ENCODE peak calls at places on chromosomes 11 and 22, in five cellular contexts. L is hepatocyte, M is SK-N-SH, S is fibroblast of lung, R is H1. F is an unnamed sample. For H3K79me2, the result is how much of the 10 kb centered on the place peaks cover.

GRCh38 chr11:19820100-19820499 is 107.5 kb downstream of the NAV2 start:
- DNase-seq in L (no peak), M (no peak), S (peak), R (no peak), F (peak)

GRCh38 chr11:92314499-92314898 is 89.9 kb downstream of the FAT3 start:
- DNase-seq in L (no peak), M (no peak), S (no peak), R (no peak), F (no peak)

GRCh38 chr22:45942344-45942743 is 34.6 kb downstream of the WNT7B start:
- DNase-seq in L (no peak), M (no peak), S (no peak), R (no peak), F (no peak)

GRCh38 chr22:19723990-19724827 is 870 bp downstream of the GP1BB start:
- DNase-seq in L (peak), M (no peak), S (peak), R (peak), F (peak)

GRCh38 chr22:31119026-31119717 is 3.6 kb upstream of the INPP5J start:
- DNase-seq in L (no peak), M (no peak), S (no peak), R (no peak), F (peak)

GRCh38 chr11:77959434-77959833 is 35.0 kb downstream of the INTS4 start:
- DNase-seq in L (no peak), M (no peak), S (peak), R (no peak), F (peak)

GRCh38 chr11:110891411-110891810 is 179.2 kb upstream of the ARHGAP20 start:
- DNase-seq in L (no peak), M (no peak), S (peak), R (no peak), F (peak)

GRCh38 chr22:19292262-19293230 is 1.0 kb upstream of the CLTCL1 start:
- DNase-seq in L (no peak), M (no peak), S (no peak), R (no peak), F (no peak)

GRCh38 chr22:41687901-41688364 is 734 bp downstream of the SNU13 start:
- DNase-seq in L (peak), M (peak), S (peak), R (no peak), F (peak)

GRCh38 chr11:9700105-9700801 is 36.4 kb downstream of the SWAP70 start:
- DNase-seq in L (no peak), M (no peak), S (no peak), R (no peak), F (no peak)

GRCh38 chr22:38921126-38921525 is 36.3 kb upstream of the APOBEC3A start:
- DNase-seq in L (peak), M (no peak), S (no peak), R (no peak), F (no peak)

GRCh38 chr11:80165763-80166162 is 724.9 kb upstream of the TENM4 start:
- DNase-seq in L (no peak), M (no peak), S (peak), R (no peak), F (no peak)

GRCh38 chr22:30733081-30733680 is 38.5 kb downstream of the OSBP2 start:
- DNase-seq in L (no peak), M (no peak), S (peak), R (no peak), F (peak)

GRCh38 chr11:130999992-131000770 is 83.9 kb upstream of the SNX19 start:
- DNase-seq in L (peak), M (no peak), S (peak), R (no peak), F (peak)

GRCh38 chr11:12581923-12582322 is 92.3 kb upstream of the TEAD1 start:
- DNase-seq in L (peak), M (no peak), S (peak), R (no peak), F (peak)

GRCh38 chr22:21947040-21948014 is 5.3 kb downstream of the PPM1F start:
- DNase-seq in L (peak), M (peak), S (peak), R (peak), F (peak)

GRCh38 chr11:78801161-78801884 is 226.7 kb upstream of the NARS2 start:
- DNase-seq in L (peak), M (no peak), S (peak), R (no peak), F (peak)

GRCh38 chr11:43145653-43146052 is 166.1 kb upstream of the API5 start:
- DNase-seq in L (no peak), M (no peak), S (no peak), R (no peak), F (no peak)

GRCh38 chr11:117600261-117600783 is 196.7 kb downstream of the DSCAML1 start:
- DNase-seq in L (no peak), M (no peak), S (no peak), R (no peak), F (no peak)

GRCh38 chr22:22576244-22576988 is 17.4 kb upstream of the PRAME start:
- DNase-seq in L (peak), M (peak), S (peak), R (peak), F (no peak)

GRCh38 chr11:134659882-134660281 is 247.8 kb upstream of the B3GAT1 start:
- DNase-seq in L (no peak), M (no peak), S (no peak), R (peak), F (no peak)

GRCh38 chr11:124481365-124482323 is 36.1 kb upstream of the OR8B8 start:
- DNase-seq in L (peak), M (peak), S (peak), R (peak), F (peak)

GRCh38 chr22:34966980-34967379 is 99.0 kb upstream of the ISX start:
- DNase-seq in L (peak), M (no peak), S (peak), R (no peak), F (no peak)

GRCh38 chr11:128476031-128476430 is 111.3 kb downstream of the ETS1 start:
- DNase-seq in L (no peak), M (no peak), S (no peak), R (no peak), F (no peak)

GRCh38 chr11:111378773-111379499 is at the start of gene POU2AF1:
- DNase-seq in L (no peak), M (no peak), S (peak), R (no peak), F (peak)

GRCh38 chr11:61120865-61121831 is 18.9 kb downstream of the CD5 start:
- DNase-seq in L (peak), M (peak), S (peak), R (no peak), F (peak)

GRCh38 chr11:110362916-110363574 is 66.6 kb upstream of the RDX start:
- DNase-seq in L (peak), M (no peak), S (no peak), R (no peak), F (no peak)

GRCh38 chr11:79047356-79047755 is 393.5 kb downstream of the TENM4 start:
- DNase-seq in L (no peak), M (no peak), S (no peak), R (no peak), F (no peak)

GRCh38 chr11:68488623-68489022 is 28.1 kb downstream of the PPP6R3 start:
- DNase-seq in L (no peak), M (no peak), S (no peak), R (no peak), F (no peak)
- H3K79me2 ChIP-seq in L (half or more), M (half or more), S (half or more), R (half or more), F (half or more)

DNA sequence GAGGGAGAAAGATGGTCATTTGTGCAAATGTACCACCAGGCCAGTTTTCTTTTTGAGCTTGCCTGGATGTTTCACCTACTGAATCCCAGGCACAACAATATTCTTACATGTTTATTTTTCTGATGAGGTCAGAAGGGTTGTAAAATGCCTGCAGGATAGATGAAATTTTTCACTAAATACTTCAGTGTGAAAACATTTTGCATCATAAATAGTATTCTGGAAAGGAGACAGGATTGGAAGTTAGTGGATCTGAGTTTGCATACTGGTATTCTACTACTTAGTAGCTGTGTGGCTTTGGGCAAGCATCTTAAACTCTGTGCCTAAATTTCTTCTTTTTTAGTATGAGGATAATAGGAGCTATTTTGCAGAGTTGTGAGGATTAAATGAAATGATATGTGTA is 24.8 kb downstream of the RNF169 start:
- DNase-seq in L (peak), M (no peak), S (peak), R (no peak), F (no peak)
- H3K79me2 ChIP-seq in L (half or more), M (half or more), S (half or more), R (under half), F (half or more)

GRCh38 chr22:42967933-42968332 is 47.0 kb downstream of the PACSIN2 start:
- DNase-seq in L (no peak), M (no peak), S (no peak), R (no peak), F (no peak)

GRCh38 chr22:42964994-42965699 is 49.8 kb downstream of the PACSIN2 start:
- DNase-seq in L (no peak), M (no peak), S (no peak), R (no peak), F (no peak)

GRCh38 chr22:42966389-42966998 is 48.5 kb downstream of the PACSIN2 start:
- DNase-seq in L (no peak), M (no peak), S (peak), R (no peak), F (no peak)

GRCh38 chr22:42969348-42969975 is 45.5 kb downstream of the PACSIN2 start:
- DNase-seq in L (no peak), M (no peak), S (peak), R (no peak), F (peak)

DNA sequence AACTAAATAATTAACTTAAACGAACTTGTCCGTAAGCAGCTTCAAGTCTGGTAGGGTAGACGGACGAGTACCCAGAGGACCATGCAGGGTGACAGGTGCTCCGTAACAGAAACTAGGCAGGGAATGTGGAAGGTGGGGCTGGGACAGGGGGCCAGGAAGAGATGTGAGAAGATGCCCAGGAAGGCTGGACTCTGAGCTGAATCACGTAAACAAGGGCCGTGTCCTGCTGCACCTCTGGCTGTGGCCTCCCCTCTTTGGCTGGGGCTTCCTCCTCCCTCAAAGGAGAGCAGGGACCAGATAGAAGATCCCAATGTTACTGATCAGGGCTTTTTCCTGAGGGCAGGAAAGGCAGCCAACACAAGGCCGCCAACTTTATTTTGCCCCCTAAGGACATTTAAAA is 47.9 kb downstream of the PACSIN2 start:
- DNase-seq in L (no peak), M (no peak), S (no peak), R (no peak), F (no peak)
- H3K79me2 ChIP-seq in L (half or more), M (half or more), S (under half), R (half or more), F (half or more)

GRCh38 chr11:106082096-106082495 is 4.6 kb downstream of the AASDHPPT start:
- DNase-seq in L (no peak), M (no peak), S (no peak), R (no peak), F (no peak)
- H3K79me2 ChIP-seq in L (half or more), M (half or more), S (under half), R (half or more), F (half or more)

GRCh38 chr11:36000616-36001190 is 56.8 kb downstream of the LDLRAD3 start:
- DNase-seq in L (no peak), M (no peak), S (no peak), R (no peak), F (peak)

GRCh38 chr11:35994421-35994820 is 50.6 kb downstream of the LDLRAD3 start:
- DNase-seq in L (no peak), M (no peak), S (no peak), R (no peak), F (no peak)

GRCh38 chr11:35995872-35996271 is 52.0 kb downstream of the LDLRAD3 start:
- DNase-seq in L (no peak), M (no peak), S (no peak), R (no peak), F (no peak)

GRCh38 chr11:35998651-35999050 is 54.8 kb downstream of the LDLRAD3 start:
- DNase-seq in L (no peak), M (no peak), S (no peak), R (no peak), F (peak)

GRCh38 chr11:35997908-35998307 is 54.0 kb downstream of the LDLRAD3 start:
- DNase-seq in L (no peak), M (no peak), S (no peak), R (no peak), F (peak)
- H3K79me2 ChIP-seq in L (under half), M (under half), S (under half), R (half or more), F (under half)